ENCODE peak calls at places on chromosomes 11 and 22, in four cellular contexts. V is HEK293T, L is NCI-H526, K is NCI-H460. R is an unnamed sample.
A peak's percentile ranks its signal among the peaks of the same experiment; 100 is the strongest.

GRCh38 chr11:67095214-67095507 is 23.9 kb upstream of the KDM2A start:
- DNase-seq in K (no peak), V (no peak), L (no peak), R (no peak)

GRCh38 chr11:94883878-94884277 is 89.5 kb downstream of the CWC15 start:
- DNase-seq in V (peak; percentile 2), L (no peak), K (no peak), R (no peak)

GRCh38 chr11:27934830-27935145 is 173.2 kb downstream of the KIF18A start:
- DNase-seq in V (no peak), K (peak; percentile 58), L (no peak), R (no peak)

GRCh38 chr22:45112136-45112879 is 51.4 kb upstream of the NUP50 start:
- DNase-seq in L (no peak), K (no peak), V (no peak), R (no peak)

GRCh38 chr11:67024410-67024809 is 1.5 kb downstream of the SYT12 start:
- DNase-seq in V (no peak), L (no peak), K (no peak), R (peak; percentile 9)

GRCh38 chr11:33291004-33291777 is 34.0 kb downstream of the HIPK3 start:
- DNase-seq in L (no peak), K (no peak), V (peak; percentile 12), R (no peak)

GRCh38 chr11:18578975-18579598 is 9.4 kb downstream of the UEVLD start:
- DNase-seq in V (no peak), L (no peak), K (no peak), R (no peak)

GRCh38 chr11:90756617-90757016 is 533.8 kb upstream of the CHORDC1 start:
- DNase-seq in L (no peak), K (no peak), V (no peak), R (no peak)

GRCh38 chr11:59418151-59418550 is 8.1 kb downstream of the OR5A2 start:
- DNase-seq in K (no peak), V (no peak), L (no peak), R (no peak)

GRCh38 chr11:10991372-10991771 is 133.5 kb upstream of the ZBED5 start:
- DNase-seq in L (no peak), V (no peak), K (no peak), R (no peak)

GRCh38 chr11:45079075-45079444 is 67.4 kb upstream of the PRDM11 start:
- DNase-seq in L (no peak), K (no peak), V (no peak), R (no peak)

R was measured in T follicular helper cell.